ENCODE peak calls at places on chromosomes 7 and 10, in eight cellular contexts. E is CD14-positive monocyte, Z is progenitor cell of endocrine pancreas, K is foreskin fibroblast, F is cardiac muscle cell, V is GM12865, D is MCF 10A, J is ascending aorta. X is an unnamed sample.

GRCh38 chr7:54837761-54838539 is 78.9 kb upstream of the SEC61G start:
- DNase-seq in E (no peak), Z (no peak), K (no peak), F (no peak), V (no peak), D (no peak), J (no peak), X (no peak)

GRCh38 chr10:3418901-3419300 is 246.3 kb upstream of the PITRM1 start:
- DNase-seq in E (no peak), Z (no peak), K (no peak), F (no peak), V (no peak), D (no peak), J (no peak), X (no peak)

GRCh38 chr7:43747703-43748102 is 10.8 kb upstream of the BLVRA start:
- DNase-seq in E (no peak), Z (no peak), K (no peak), F (no peak), V (no peak), D (no peak), J (no peak), X (no peak)

GRCh38 chr7:39950473-39951155 is 558 bp downstream of the CDK13 start:
- DNase-seq in E (peak; percentile 47), Z (peak; percentile 35), K (peak; percentile 78), F (peak; percentile 59), V (peak; percentile 61), D (no peak), J (peak; percentile 66), X (peak; percentile 25)

GRCh38 chr7:77570330-77571011 is 33.4 kb downstream of the PTPN12 start:
- DNase-seq in E (no peak), Z (no peak), K (peak; percentile 75), F (peak; percentile 74), V (peak; percentile 18), D (no peak), J (no peak), X (peak; percentile 76)

GRCh38 chr7:158655931-158656441 is 48.6 kb downstream of the NCAPG2 start:
- DNase-seq in E (no peak), Z (no peak), K (no peak), F (no peak), V (peak; percentile 94), D (peak; percentile 32), J (no peak), X (no peak)

GRCh38 chr10:35986756-35987467 is 344.8 kb upstream of the FZD8 start:
- DNase-seq in E (no peak), Z (no peak), K (no peak), F (no peak), V (no peak), D (no peak), J (no peak), X (no peak)

GRCh38 chr7:52639981-52640380 is 395.5 kb upstream of the POM121L12 start:
- DNase-seq in E (no peak), Z (no peak), K (no peak), F (no peak), V (no peak), D (no peak), J (no peak), X (no peak)

GRCh38 chr10:11125004-11125403 is 107.3 kb downstream of the CELF2 start:
- DNase-seq in E (no peak), Z (no peak), K (no peak), F (no peak), V (no peak), D (no peak), J (no peak), X (no peak)

GRCh38 chr7:50838675-50839377 is 56.1 kb upstream of the GRB10 start:
- DNase-seq in E (no peak), Z (no peak), K (peak; percentile 82), F (peak; percentile 67), V (no peak), D (peak; percentile 81), J (peak; percentile 92), X (peak; percentile 40)

GRCh38 chr7:104926905-104927454 is 87.0 kb upstream of the KMT2E start:
- DNase-seq in E (no peak), Z (peak; percentile 53), K (no peak), F (no peak), V (no peak), D (no peak), J (no peak), X (no peak)

GRCh38 chr7:41956276-41956675 is 253.4 kb upstream of the INHBA start:
- DNase-seq in E (no peak), Z (no peak), K (no peak), F (no peak), V (no peak), D (no peak), J (no peak), X (no peak)

GRCh38 chr10:109819807-109820206 is 103.5 kb downstream of the XPNPEP1 start:
- DNase-seq in E (no peak), Z (no peak), K (no peak), F (no peak), V (no peak), D (no peak), J (no peak), X (no peak)

GRCh38 chr7:66502230-66503035 is 126.2 kb upstream of the KCTD7 start:
- DNase-seq in E (no peak), Z (no peak), K (no peak), F (no peak), V (no peak), D (no peak), J (no peak), X (no peak)
- TF ChIP-seq CTCF in E (no peak), Z (peak; percentile 21), K (no peak), F (peak; percentile 9), V (no peak), D (peak; percentile 14), J (no peak), X (peak; percentile 56)

GRCh38 chr10:70779088-70779487 is 6.1 kb downstream of the TBATA start:
- DNase-seq in E (no peak), Z (no peak), K (peak; percentile 37), F (peak; percentile 17), V (no peak), D (no peak), J (peak; percentile 55), X (no peak)

GRCh38 chr10:70780370-70780760 is 4.8 kb downstream of the TBATA start:
- DNase-seq in E (no peak), Z (no peak), K (no peak), F (no peak), V (no peak), D (no peak), J (peak; percentile 31), X (no peak)

GRCh38 chr10:70781461-70782051 is 3.6 kb downstream of the TBATA start:
- DNase-seq in E (no peak), Z (no peak), K (no peak), F (no peak), V (no peak), D (no peak), J (peak; percentile 39), X (no peak)

GRCh38 chr10:70779685-70780369 is 5.3 kb downstream of the TBATA start:
- DNase-seq in E (peak; percentile 74), Z (no peak), K (no peak), F (no peak), V (no peak), D (no peak), J (peak; percentile 63), X (no peak)

DNA sequence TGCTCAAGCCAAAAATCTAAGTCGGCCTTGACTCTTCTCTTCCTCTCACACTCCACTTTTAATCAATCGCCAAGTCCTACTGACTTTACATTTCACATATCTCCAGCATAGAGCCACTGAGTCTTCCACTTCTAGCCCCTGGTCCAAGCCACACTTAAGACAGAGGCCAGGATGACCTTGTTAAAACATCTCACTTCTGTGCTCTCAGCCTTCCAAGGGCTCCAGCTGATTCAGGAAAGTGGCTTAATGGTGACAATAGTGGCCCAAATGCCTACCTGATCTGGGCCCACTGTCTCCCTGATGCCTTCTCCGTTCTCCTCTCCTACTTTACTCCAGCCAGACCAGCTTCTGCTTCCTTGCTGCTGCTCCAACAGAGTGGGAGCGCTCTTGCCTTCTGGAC is 4.4 kb downstream of the TBATA start:
- DNase-seq in E (no peak), Z (no peak), K (no peak), F (no peak), V (no peak), D (no peak), J (peak; percentile 13), X (no peak)
- TF ChIP-seq CTCF in E (no peak), Z (no peak), K (no peak), F (no peak), V (no peak), D (no peak), J (no peak), X (no peak)

GRCh38 chr7:155069992-155070827 is at the start of gene HTR5A:
- DNase-seq in E (no peak), Z (peak; percentile 94), K (peak; percentile 88), F (peak; percentile 80), V (peak; percentile 84), D (peak; percentile 79), J (peak; percentile 69), X (peak; percentile 53)
- TF ChIP-seq CTCF in E (no peak), Z (peak; percentile 7), K (no peak), F (peak; percentile 7), V (no peak), D (no peak), J (no peak), X (peak; percentile 17)

DNA sequence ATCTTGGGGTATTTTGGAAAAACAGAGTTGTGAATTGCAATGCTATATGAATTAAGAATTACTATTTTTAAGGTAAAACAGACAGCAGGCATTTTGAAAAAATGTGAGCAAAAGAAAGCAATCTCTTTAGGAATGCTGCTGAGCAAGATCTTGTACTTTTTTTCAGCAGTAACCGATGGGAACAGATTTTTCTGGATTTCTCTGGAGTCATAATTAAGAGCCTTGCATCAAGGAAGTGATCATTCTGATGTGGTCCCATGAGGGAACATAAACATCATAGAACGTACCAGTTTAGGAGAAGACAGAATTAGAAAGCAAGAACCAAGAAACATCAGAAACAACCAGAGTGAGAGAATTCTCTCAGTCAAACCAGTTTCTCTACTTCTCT is 157.0 kb upstream of the AGR3 start:
- DNase-seq in E (no peak), Z (no peak), K (no peak), F (peak; percentile 12), V (no peak), D (no peak), J (no peak), X (no peak)
- TF ChIP-seq CTCF in E (no peak), Z (no peak), K (no peak), F (no peak), V (no peak), D (no peak), J (no peak), X (no peak)

GRCh38 chr10:22712959-22713852 is 1.2 kb downstream of the PIP4K2A start:
- DNase-seq in E (peak; percentile 51), Z (peak; percentile 20), K (peak; percentile 61), F (peak; percentile 31), V (peak; percentile 46), D (peak; percentile 24), J (no peak), X (peak; percentile 14)
- TF ChIP-seq CTCF in E (no peak), Z (no peak), K (no peak), F (no peak), V (no peak), D (no peak), J (no peak), X (no peak)